ENCODE peak calls at places on chromosomes 6 and 20, in eight cellular contexts. A is DND-41, S is OCI-LY7, N is fibroblast of lung, Q is GM23248, Z is mammary epithelial cell, T is hepatocyte, D is H1. E is an unnamed sample.

GRCh38 chr6:166502453-166502852 is 84.0 kb downstream of the RAMACL start:
- DNase-seq in A (no peak), S (no peak), N (no peak), Q (no peak), Z (no peak), T (no peak), D (no peak), E (no peak)

GRCh38 chr20:61986762-61987321 is 78.8 kb downstream of the TAF4 start:
- DNase-seq in A (no peak), S (no peak), N (no peak), Q (no peak), Z (no peak), T (no peak), D (no peak), E (no peak)

GRCh38 chr20:37863289-37863688 is 39.6 kb upstream of the VSTM2L start:
- DNase-seq in A (no peak), S (no peak), N (no peak), Q (no peak), Z (no peak), T (no peak), D (no peak), E (no peak)

GRCh38 chr6:63502165-63502564 is 70.1 kb upstream of the LOC128125822 start:
- DNase-seq in A (no peak), S (no peak), N (no peak), Q (no peak), Z (no peak), T (no peak), D (no peak), E (no peak)

GRCh38 chr6:43758617-43759050 is 11.4 kb upstream of the VEGFA start:
- DNase-seq in A (peak; percentile 38), S (peak; percentile 61), N (no peak), Q (no peak), Z (no peak), T (no peak), D (peak; percentile 91), E (no peak)

GRCh38 chr6:7723041-7723447 is 2.9 kb upstream of the BMP6 start:
- DNase-seq in A (peak; percentile 67), S (peak; percentile 68), N (peak; percentile 79), Q (peak; percentile 85), Z (peak; percentile 58), T (peak; percentile 86), D (peak; percentile 89), E (peak; percentile 64)

GRCh38 chr20:57211949-57212889 is 54.2 kb downstream of the BMP7 start:
- DNase-seq in A (no peak), S (no peak), N (peak; percentile 67), Q (peak; percentile 98), Z (peak; percentile 91), T (peak; percentile 90), D (peak; percentile 75), E (peak; percentile 94)

GRCh38 chr6:9646346-9647042 is 768.4 kb downstream of the TFAP2A start:
- DNase-seq in A (no peak), S (no peak), N (peak; percentile 1), Q (peak; percentile 65), Z (peak; percentile 54), T (peak; percentile 11), D (no peak), E (peak; percentile 56)

GRCh38 chr20:50632701-50633100 is 58.6 kb downstream of the RIPOR3 start:
- DNase-seq in A (no peak), S (no peak), N (no peak), Q (no peak), Z (no peak), T (no peak), D (no peak), E (no peak)

GRCh38 chr6:17483391-17484016 is 90.1 kb downstream of the CAP2 start:
- DNase-seq in A (no peak), S (no peak), N (no peak), Q (no peak), Z (no peak), T (no peak), D (peak; percentile 42), E (no peak)

GRCh38 chr6:158760618-158761250 is 58.4 kb downstream of the EZR start:
- DNase-seq in A (no peak), S (no peak), N (no peak), Q (no peak), Z (no peak), T (peak; percentile 19), D (peak; percentile 53), E (no peak)

GRCh38 chr6:119148102-119148824 is 69.8 kb upstream of the FAM184A start:
- DNase-seq in A (peak; percentile 9), S (peak; percentile 51), N (peak; percentile 92), Q (peak; percentile 91), Z (peak; percentile 70), T (peak; percentile 71), D (peak; percentile 47), E (peak; percentile 81)

GRCh38 chr6:131669891-131670290 is 31.3 kb downstream of the OR2A4 start:
- DNase-seq in A (no peak), S (no peak), N (no peak), Q (no peak), Z (no peak), T (no peak), D (no peak), E (no peak)

GRCh38 chr20:26163890-26164289 is 467.2 kb upstream of the ZNF337 start:
- DNase-seq in A (no peak), S (no peak), N (peak; percentile 33), Q (peak; percentile 86), Z (peak; percentile 63), T (peak; percentile 10), D (no peak), E (peak; percentile 95)

GRCh38 chr6:75206338-75207210 is 721 bp upstream of the COL12A1 start:
- DNase-seq in A (no peak), S (no peak), N (no peak), Q (peak; percentile 81), Z (no peak), T (peak; percentile 32), D (peak; percentile 66), E (peak; percentile 57)

GRCh38 chr6:117919775-117920492 is 12.9 kb downstream of the SLC35F1 start:
- DNase-seq in A (no peak), S (no peak), N (no peak), Q (peak; percentile 6), Z (no peak), T (peak; percentile 42), D (peak; percentile 82), E (no peak)

GRCh38 chr6:75334266-75335040 is 49.9 kb upstream of the TMEM30A start:
- DNase-seq in A (no peak), S (no peak), N (peak; percentile 75), Q (peak; percentile 88), Z (peak; percentile 4), T (peak; percentile 29), D (peak; percentile 59), E (peak; percentile 74)

GRCh38 chr6:44072959-44073611 is 54.2 kb downstream of the MRPL14 start:
- DNase-seq in A (peak; percentile 89), S (peak; percentile 94), N (peak; percentile 82), Q (peak; percentile 92), Z (peak; percentile 86), T (peak; percentile 96), D (peak; percentile 84), E (peak; percentile 57)

GRCh38 chr6:39088331-39088730 is 26.7 kb downstream of the SAYSD1 start:
- DNase-seq in A (no peak), S (peak; percentile 14), N (peak; percentile 83), Q (peak; percentile 62), Z (no peak), T (peak; percentile 85), D (no peak), E (peak; percentile 41)

GRCh38 chr6:150145427-150145826 is 2.6 kb downstream of the PPP1R14C start:
- DNase-seq in A (no peak), S (no peak), N (no peak), Q (no peak), Z (no peak), T (no peak), D (no peak), E (no peak)

GRCh38 chr6:150143521-150144293 is 863 bp downstream of the PPP1R14C start:
- DNase-seq in A (no peak), S (no peak), N (no peak), Q (peak; percentile 56), Z (peak; percentile 39), T (no peak), D (peak; percentile 59), E (no peak)

GRCh38 chr6:150142657-150143501 is at the start of gene PPP1R14C:
- DNase-seq in A (no peak), S (no peak), N (no peak), Q (peak; percentile 81), Z (peak; percentile 84), T (peak; percentile 50), D (peak; percentile 75), E (peak; percentile 23)

GRCh38 chr6:150145830-150146229 is 3.0 kb downstream of the PPP1R14C start:
- DNase-seq in A (no peak), S (no peak), N (no peak), Q (no peak), Z (peak; percentile 68), T (no peak), D (no peak), E (no peak)

GRCh38 chr6:150144294-150144868 is 1.5 kb downstream of the PPP1R14C start:
- DNase-seq in A (no peak), S (no peak), N (no peak), Q (peak; percentile 51), Z (peak; percentile 50), T (no peak), D (no peak), E (no peak)
- H3K79me2 ChIP-seq in A (no peaks in the 10 kb centered on the region), S (no peaks in the 10 kb centered on the region), N (no peaks in the 10 kb centered on the region), Q (peaks cover 41% of the 10 kb centered on the region), Z (peaks cover 65% of the 10 kb centered on the region), T (no peaks in the 10 kb centered on the region), D (no peaks in the 10 kb centered on the region), E (no peaks in the 10 kb centered on the region)

GRCh38 chr6:19210849-19211590 is 626.1 kb upstream of the ID4 start:
- DNase-seq in A (peak; percentile 44), S (peak; percentile 47), N (no peak), Q (peak; percentile 1), Z (no peak), T (peak; percentile 40), D (peak; percentile 84), E (no peak)
- H3K9me3 ChIP-seq in A (no peaks in the 10 kb centered on the region), S (no peaks in the 10 kb centered on the region), N (no peaks in the 10 kb centered on the region), Q (no peaks in the 10 kb centered on the region), Z (no peaks in the 10 kb centered on the region), T (no peaks in the 10 kb centered on the region), D (no peaks in the 10 kb centered on the region), E (no peaks in the 10 kb centered on the region)

DNA sequence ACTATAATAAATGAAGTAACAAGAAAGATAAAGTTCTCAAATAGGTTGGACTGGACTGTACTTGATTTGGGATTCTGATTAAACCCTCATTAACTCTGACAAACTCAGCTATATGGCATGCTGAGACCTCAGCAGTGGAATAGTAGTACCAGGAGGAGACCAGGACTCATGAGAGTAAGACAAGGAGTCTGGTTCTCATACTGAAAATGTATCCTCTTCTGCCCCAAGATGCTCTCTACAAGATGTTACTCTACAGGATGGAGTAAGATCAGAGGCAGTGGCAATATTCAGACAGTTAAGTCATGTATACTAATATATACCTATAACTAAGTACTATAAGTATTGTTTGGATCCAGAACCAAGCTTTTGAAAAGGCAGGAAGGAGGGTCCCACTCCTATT is 31.9 kb upstream of the SYNCRIP start:
- DNase-seq in A (no peak), S (peak; percentile 21), N (peak; percentile 8), Q (no peak), Z (no peak), T (no peak), D (no peak), E (no peak)
- H3K79me2 ChIP-seq in A (peaks cover 66% of the 10 kb centered on the region), S (peaks cover 63% of the 10 kb centered on the region), N (peaks cover 45% of the 10 kb centered on the region), Q (peaks cover 55% of the 10 kb centered on the region), Z (peaks cover 45% of the 10 kb centered on the region), T (peaks cover 60% of the 10 kb centered on the region), D (peaks cover 22% of the 10 kb centered on the region), E (peaks cover 58% of the 10 kb centered on the region)

DNA sequence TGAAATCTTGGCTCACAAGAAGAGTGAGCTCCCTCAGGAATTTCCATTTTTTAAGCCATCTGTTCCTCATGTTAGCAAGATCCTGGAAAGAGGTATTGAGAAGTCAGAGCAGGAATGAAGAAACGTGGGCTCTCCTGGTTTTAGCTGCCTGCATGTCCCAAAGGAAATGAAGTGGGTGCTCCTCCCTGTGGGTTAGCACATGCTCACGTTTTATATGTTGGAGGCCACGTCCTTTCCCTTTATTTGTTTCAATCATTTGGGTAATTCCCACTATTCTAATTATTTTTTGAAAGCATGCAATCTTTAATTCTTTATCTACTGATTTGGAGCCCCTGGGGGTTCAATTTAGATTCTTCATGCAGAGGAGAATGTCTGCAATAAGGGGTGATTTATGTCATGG is 4.3 kb upstream of the MAP3K4 start:
- DNase-seq in A (no peak), S (no peak), N (no peak), Q (no peak), Z (no peak), T (no peak), D (no peak), E (no peak)
- H3K9me3 ChIP-seq in A (peaks cover 18% of the 10 kb centered on the region), S (peaks cover 16% of the 10 kb centered on the region), N (no peaks in the 10 kb centered on the region), Q (no peaks in the 10 kb centered on the region), Z (peaks cover 7% of the 10 kb centered on the region), T (peaks cover 7% of the 10 kb centered on the region), D (peaks cover 16% of the 10 kb centered on the region), E (peaks cover 12% of the 10 kb centered on the region)